ENCODE peak calls at places on chromosomes 7 and 10, in seven cellular contexts. B, G, W, I, P, K and D are unnamed samples.

GRCh38 chr7:115838829-115839228 is 191.7 kb downstream of the TFEC start:
- DNase-seq in B (no peak), G (no peak), W (no peak), I (no peak), P (no peak), K (no peak), D (no peak)

GRCh38 chr7:138838166-138838565 is 40.2 kb upstream of the ATP6V0A4 start:
- DNase-seq in K (no peak), G (no peak), W (no peak), I (no peak), P (peak; percentile 91), B (no peak), D (no peak)

GRCh38 chr7:41994746-41995110 is 242.3 kb downstream of the GLI3 start:
- DNase-seq in G (no peak), W (no peak), B (no peak), I (no peak), K (no peak), P (no peak), D (peak; percentile 25)

GRCh38 chr7:101433688-101434087 is 71.0 kb downstream of the COL26A1 start:
- DNase-seq in G (no peak), P (no peak), I (no peak), W (no peak), K (no peak), B (no peak), D (no peak)

GRCh38 chr7:98641646-98642489 is 24.8 kb downstream of the NPTX2 start:
- DNase-seq in I (no peak), G (no peak), K (no peak), P (no peak), B (no peak), W (peak; percentile 84), D (peak; percentile 93)

GRCh38 chr7:135748770-135749169 is at the start of gene FAM180A:
- DNase-seq in W (no peak), G (peak; percentile 61), P (no peak), K (no peak), I (no peak), B (peak; percentile 68), D (no peak)

GRCh38 chr10:117363027-117363426 is 12.2 kb downstream of the PDZD8 start:
- DNase-seq in W (no peak), B (peak; percentile 56), P (no peak), I (no peak), K (peak; percentile 68), G (no peak), D (no peak)

GRCh38 chr10:23294638-23295247 is 49.9 kb downstream of the C10orf67 start:
- DNase-seq in I (no peak), W (no peak), K (peak; percentile 12), B (peak; percentile 8), P (no peak), G (no peak), D (peak; percentile 4)

GRCh38 chr10:9189448-9189847 is 1135.0 kb downstream of the GATA3 start:
- DNase-seq in P (no peak), K (no peak), B (no peak), G (no peak), W (no peak), I (no peak), D (no peak)

GRCh38 chr7:82675396-82675795 is 231.8 kb upstream of the CACNA2D1 start:
- DNase-seq in G (no peak), I (no peak), B (no peak), P (no peak), K (no peak), W (no peak), D (no peak)